ENCODE peak calls at places on chromosome 19, in four cellular contexts. H is K562, Y is HCT116, I is HepG2. T is an unnamed sample.

GRCh38 chr19:2554856-2555255 is 78.9 kb downstream of the GADD45B start:
- DNase-seq in H (no peak), Y (peak; percentile 56), I (peak; percentile 73), T (no peak)

GRCh38 chr19:36379510-36379819 is 464 bp upstream of the ZFP14 start:
- DNase-seq in H (no peak), Y (no peak), I (no peak), T (no peak)

GRCh38 chr19:4816388-4817165 is 14.9 kb downstream of the TICAM1 start:
- DNase-seq in H (peak; percentile 13), Y (no peak), I (no peak), T (no peak)

GRCh38 chr19:2636897-2637683 is 65.4 kb downstream of the GNG7 start:
- DNase-seq in H (peak; percentile 87), Y (no peak), I (peak; percentile 34), T (no peak)

GRCh38 chr19:5624154-5624663 is 1.3 kb downstream of the SAFB start:
- DNase-seq in H (no peak), Y (no peak), I (no peak), T (no peak)

GRCh38 chr19:29376855-29377354 is 148.9 kb upstream of the VSTM2B start:
- DNase-seq in H (no peak), Y (no peak), I (no peak), T (no peak)

GRCh38 chr19:17420267-17420924 is 549 bp downstream of the MVB12A start:
- DNase-seq in H (peak; percentile 35), Y (no peak), I (no peak), T (no peak)

GRCh38 chr19:48501961-48502719 is 9.5 kb downstream of the LMTK3 start:
- DNase-seq in H (peak; percentile 95), Y (peak; percentile 99), I (peak; percentile 86), T (no peak)

GRCh38 chr19:662962-663681 is at the start of gene RNF126:
- DNase-seq in H (peak; percentile 93), Y (peak; percentile 81), I (peak; percentile 73), T (no peak)

GRCh38 chr19:30312582-30313352 is 59.4 kb upstream of the ZNF536 start:
- DNase-seq in H (peak; percentile 10), Y (no peak), I (no peak), T (no peak)

GRCh38 chr19:9945319-9945966 is 9.1 kb upstream of the OLFM2 start:
- DNase-seq in H (peak; percentile 76), Y (no peak), I (peak; percentile 10), T (no peak)

GRCh38 chr19:31600731-31601295 is 251.6 kb upstream of the TSHZ3 start:
- DNase-seq in H (no peak), Y (no peak), I (no peak), T (no peak)

GRCh38 chr19:11480081-11480926 is 542 bp downstream of the ELAVL3 start:
- DNase-seq in H (no peak), Y (no peak), I (no peak), T (no peak)

GRCh38 chr19:322616-323015 is 22.0 kb downstream of the MIER2 start:
- DNase-seq in H (no peak), Y (no peak), I (no peak), T (no peak)

GRCh38 chr19:2387367-2388288 is 27.6 kb downstream of the TMPRSS9 start:
- DNase-seq in H (no peak), Y (no peak), I (no peak), T (no peak)

GRCh38 chr19:2337329-2337707 is 8.8 kb downstream of the SPPL2B start:
- DNase-seq in H (no peak), Y (no peak), I (peak; percentile 29), T (no peak)

GRCh38 chr19:4065430-4066175 is 1.1 kb downstream of the ZBTB7A start:
- DNase-seq in H (peak; percentile 89), Y (peak; percentile 91), I (peak; percentile 90), T (peak; percentile 18)

GRCh38 chr19:5537870-5538269 is 29.9 kb downstream of the TINCR start:
- DNase-seq in H (no peak), Y (no peak), I (no peak), T (no peak)

GRCh38 chr19:44807652-44808462 is 1.0 kb upstream of the BCAM start:
- DNase-seq in H (peak; percentile 78), Y (peak; percentile 55), I (peak; percentile 77), T (no peak)

GRCh38 chr19:15297416-15298224 is 34.7 kb downstream of the BRD4 start:
- DNase-seq in H (no peak), Y (peak; percentile 59), I (peak; percentile 99), T (peak; percentile 38)

GRCh38 chr19:7450243-7451223 is 38.3 kb downstream of the PEX11G start:
- DNase-seq in H (no peak), Y (peak; percentile 10), I (peak; percentile 32), T (peak; percentile 10)

GRCh38 chr19:39506944-39507714 is 7.8 kb upstream of the SELENOV start:
- DNase-seq in H (peak; percentile 91), Y (no peak), I (peak; percentile 60), T (peak; percentile 100)

DNA sequence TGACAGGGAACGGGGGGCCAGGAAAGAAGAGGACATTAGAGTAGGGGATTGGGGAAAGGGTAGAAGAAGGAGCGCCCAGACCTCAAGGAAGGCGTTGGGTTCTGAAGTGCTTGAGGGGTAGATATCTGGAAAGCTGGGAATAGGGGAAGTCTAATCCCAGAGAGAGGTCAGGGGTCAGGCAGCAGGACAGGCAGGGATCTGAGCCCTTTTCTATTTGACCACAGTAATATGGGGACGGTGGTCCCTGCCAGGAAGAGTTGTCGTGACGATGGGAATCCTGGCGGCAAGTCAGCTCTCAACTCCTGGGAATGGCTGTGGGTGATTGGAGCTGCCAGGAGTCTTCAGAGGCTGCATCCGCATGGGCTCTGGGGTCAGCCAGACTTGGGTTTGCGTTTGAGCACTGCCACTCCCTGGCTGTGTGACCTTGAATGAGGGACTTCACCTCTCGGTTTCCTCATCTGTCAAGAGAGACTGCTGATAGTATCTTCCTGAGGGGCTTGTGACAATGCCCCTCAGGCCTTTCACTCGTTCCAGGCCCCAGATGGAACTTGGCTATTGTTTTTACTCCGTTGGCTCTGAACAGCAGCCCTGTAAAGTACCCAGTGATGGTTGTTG is 1.3 kb downstream of the AP2A1 start:
- DNase-seq in H (no peak), Y (no peak), I (no peak), T (no peak)
- TF ChIP-seq TCF7L2 in H (no peak), Y (no peak), I (no peak), T (no peak)

DNA sequence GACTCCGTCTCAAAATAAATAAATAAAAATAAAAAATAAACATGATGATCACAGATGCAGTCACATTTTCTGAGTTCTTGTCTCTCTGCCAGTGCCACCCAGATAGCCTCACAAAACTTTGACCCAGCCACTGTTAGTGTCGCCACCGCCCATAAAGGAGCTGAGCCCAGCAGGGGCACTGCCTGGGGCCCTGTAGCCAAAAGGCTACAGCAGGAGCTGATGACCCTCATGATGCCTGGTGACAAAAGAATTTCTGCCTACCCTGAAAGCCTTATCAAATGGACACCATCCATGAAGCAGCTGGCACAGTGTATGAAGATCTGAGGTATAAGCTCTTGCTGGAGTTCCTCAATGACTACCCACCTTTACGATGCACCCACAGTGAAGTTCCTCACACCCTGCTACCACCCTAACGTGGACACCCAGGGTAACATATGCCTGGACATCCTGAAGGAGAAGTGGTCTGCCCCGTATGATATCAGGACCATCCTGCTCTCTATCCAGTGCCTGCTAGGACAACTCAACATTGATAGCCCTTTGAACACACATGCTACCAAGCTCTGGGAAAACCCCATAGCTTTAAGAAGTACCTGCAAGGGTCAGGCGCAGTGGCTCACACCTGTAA is 18.3 kb downstream of the ZNF587 start:
- DNase-seq in H (no peak), Y (no peak), I (no peak), T (no peak)
- H3K36me3 ChIP-seq in H (peaks cover 41% of the 10 kb centered on the region), Y (peaks cover 42% of the 10 kb centered on the region), I (peaks cover 38% of the 10 kb centered on the region), T (peaks cover 7% of the 10 kb centered on the region)

GRCh38 chr19:42629191-42629590 is 34.5 kb upstream of the CEACAM8 start:
- DNase-seq in H (no peak), Y (no peak), I (no peak), T (no peak)
- TF ChIP-seq REST in H (no peak), Y (no peak), I (no peak), T (no peak)

DNA sequence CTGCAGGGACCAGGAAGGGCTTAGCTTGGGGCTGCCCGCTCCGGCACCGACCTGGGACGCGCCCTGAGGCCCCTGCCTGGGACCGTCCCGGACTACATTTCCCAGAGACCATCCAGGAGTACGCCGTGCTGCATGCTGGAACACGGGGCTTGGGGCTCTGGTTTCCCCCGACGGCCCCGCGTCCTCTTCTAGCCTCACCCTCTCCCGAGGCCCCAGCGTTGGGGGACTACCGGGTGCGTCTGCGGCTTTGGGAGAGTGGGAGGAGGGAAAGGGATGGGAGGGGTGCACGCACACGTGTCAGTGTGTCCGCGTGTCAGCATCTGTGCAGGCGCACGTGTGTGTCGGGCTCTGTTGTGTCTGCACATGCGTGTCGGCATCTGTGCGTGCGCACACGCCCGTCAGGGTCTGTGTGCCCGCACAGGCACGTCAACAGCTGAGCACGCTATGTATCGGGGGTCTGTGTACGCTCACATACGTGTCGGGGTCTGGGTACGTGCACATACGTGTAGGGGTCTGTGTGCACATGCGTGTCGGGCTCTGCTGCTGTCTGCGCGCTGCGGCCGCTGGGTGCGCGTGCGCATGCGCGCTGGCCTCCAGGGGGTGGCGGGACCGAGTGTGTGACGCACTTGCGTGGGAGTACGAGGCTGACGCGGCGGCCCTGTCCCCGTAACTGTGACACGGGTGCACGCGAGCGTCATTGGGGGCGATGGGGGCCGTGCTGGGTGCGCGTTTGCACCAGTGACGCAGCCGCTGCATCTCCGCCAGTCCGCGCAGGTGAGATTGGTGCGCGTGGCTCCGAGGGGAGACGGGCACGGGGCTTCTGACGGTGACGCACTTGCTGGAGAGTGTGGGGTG is at the start of gene ZNF331:
- DNase-seq in H (no peak), Y (no peak), I (peak; percentile 39), T (peak; percentile 75)
- TF ChIP-seq TCF7L2 in H (no peak), Y (no peak), I (no peak), T (peak; percentile 64)

GRCh38 chr19:20153281-20153680 is 13.7 kb upstream of the ZNF486 start:
- DNase-seq in H (no peak), Y (no peak), I (no peak), T (no peak)

GRCh38 chr19:20151617-20152145 is 15.3 kb upstream of the ZNF486 start:
- DNase-seq in H (no peak), Y (no peak), I (no peak), T (no peak)

GRCh38 chr19:20154636-20155035 is 12.4 kb upstream of the ZNF486 start:
- DNase-seq in H (no peak), Y (no peak), I (no peak), T (no peak)
- H3K36me3 ChIP-seq in H (no peaks in the 10 kb centered on the region), Y (no peaks in the 10 kb centered on the region), I (no peaks in the 10 kb centered on the region), T (no peaks in the 10 kb centered on the region)

T was measured in Panc1.